ENCODE peak calls at places on chromosome 11, in five cellular contexts. G is foreskin fibroblast, E is stomach, V is PC-3, T is cardiac fibroblast. J is an unnamed sample.

GRCh38 chr11:63613517-63614135 is 607 bp downstream of the PLAAT3 start:
- DNase-seq in G (peak), E (peak), T (no peak), V (peak), J (no peak)

GRCh38 chr11:119306373-119306890 is 10.5 kb downstream of the MCAM start:
- DNase-seq in E (no peak), V (no peak), G (peak), T (peak), J (peak)

GRCh38 chr11:76861490-76861953 is 804 bp downstream of the ACER3 start:
- DNase-seq in T (no peak), V (peak), E (no peak), G (peak), J (no peak)

GRCh38 chr11:126414615-126415014 is 59.1 kb downstream of the ST3GAL4 start:
- DNase-seq in G (no peak), T (no peak), E (no peak), V (peak), J (no peak)

GRCh38 chr11:128487978-128488377 is 99.4 kb downstream of the ETS1 start:
- DNase-seq in E (no peak), G (no peak), V (no peak), T (no peak), J (no peak)

GRCh38 chr11:6258571-6258998 is 1.1 kb upstream of the CCKBR start:
- DNase-seq in G (no peak), T (no peak), V (no peak), E (peak), J (no peak)

GRCh38 chr11:11524436-11525038 is 97.3 kb downstream of the GALNT18 start:
- DNase-seq in T (no peak), G (no peak), E (no peak), V (peak), J (no peak)

GRCh38 chr11:69514771-69515170 is 33.3 kb downstream of the LINC01488 start:
- DNase-seq in G (no peak), V (no peak), T (no peak), E (no peak), J (no peak)

GRCh38 chr11:33065445-33066178 is 26.2 kb downstream of the TCP11L1 start:
- DNase-seq in G (peak), T (peak), V (peak), E (peak), J (peak)

GRCh38 chr11:116773203-116774112 is 671 bp upstream of the BUD13 start:
- DNase-seq in V (no peak), E (no peak), G (peak), T (peak), J (no peak)

GRCh38 chr11:77865805-77866204 is 44.9 kb downstream of the AAMDC start:
- DNase-seq in G (peak), T (no peak), E (no peak), V (no peak), J (no peak)

GRCh38 chr11:2099523-2100316 is 39.5 kb downstream of the IGF2 start:
- DNase-seq in E (peak), G (no peak), T (no peak), V (peak), J (no peak)

J was measured in fibroblast of gingiva.